ENCODE peak calls at places on chromosome 1, in eight cellular contexts. J is transverse colon, P is lower lobe of right lung, D is fibroblast of pulmonary artery, A is right atrium auricular region, C is HFF-Myc, Q is GM12865, N is colonic mucosa. W is an unnamed sample.

GRCh38 chr1:177138347-177138746 is 26.2 kb downstream of the ASTN1 start:
- DNase-seq in J (no peak), P (no peak), D (no peak), A (no peak), C (no peak), Q (no peak), N (no peak), W (no peak)

GRCh38 chr1:187261637-187262036 is 432.9 kb downstream of the PLA2G4A start:
- DNase-seq in J (no peak), P (no peak), D (no peak), A (no peak), C (no peak), Q (no peak), N (no peak), W (no peak)

GRCh38 chr1:246373828-246374569 is 133.1 kb downstream of the SMYD3 start:
- DNase-seq in J (no peak), P (no peak), D (no peak), A (no peak), C (no peak), Q (no peak), N (no peak), W (no peak)

GRCh38 chr1:17561561-17561985 is 22.1 kb downstream of the ARHGEF10L start:
- DNase-seq in J (no peak), P (peak), D (peak), A (no peak), C (no peak), Q (no peak), N (no peak), W (no peak)

GRCh38 chr1:32757213-32757895 is 54.8 kb upstream of the SYNC start:
- DNase-seq in J (peak), P (no peak), D (no peak), A (no peak), C (no peak), Q (no peak), N (peak), W (no peak)

GRCh38 chr1:64915381-64916274 is 50.7 kb downstream of the JAK1 start:
- DNase-seq in J (peak), P (no peak), D (peak), A (no peak), C (no peak), Q (no peak), N (peak), W (no peak)

GRCh38 chr1:31775170-31775569 is 11.0 kb upstream of the ADGRB2 start:
- DNase-seq in J (no peak), P (no peak), D (no peak), A (no peak), C (no peak), Q (no peak), N (no peak), W (no peak)

GRCh38 chr1:112998592-112999235 is 42.7 kb upstream of the SLC16A1 start:
- DNase-seq in J (no peak), P (no peak), D (peak), A (peak), C (no peak), Q (no peak), N (no peak), W (peak)

GRCh38 chr1:210686841-210687240 is 358.1 kb downstream of the HHAT start:
- DNase-seq in J (no peak), P (no peak), D (no peak), A (no peak), C (no peak), Q (no peak), N (no peak), W (no peak)

GRCh38 chr1:26782521-26783212 is 5.1 kb upstream of the PIGV start:
- DNase-seq in J (no peak), P (no peak), D (no peak), A (no peak), C (no peak), Q (no peak), N (no peak), W (no peak)

GRCh38 chr1:211515090-211516023 is 23.4 kb upstream of the RD3 start:
- DNase-seq in J (peak), P (peak), D (peak), A (peak), C (no peak), Q (peak), N (peak), W (no peak)

GRCh38 chr1:200493344-200493743 is 83.5 kb upstream of the ZNF281 start:
- DNase-seq in J (no peak), P (no peak), D (no peak), A (no peak), C (no peak), Q (no peak), N (no peak), W (no peak)

GRCh38 chr1:166354411-166354810 is 187.6 kb upstream of the FAM78B start:
- DNase-seq in J (no peak), P (no peak), D (no peak), A (no peak), C (no peak), Q (no peak), N (no peak), W (no peak)

GRCh38 chr1:6233376-6233775 is 2.4 kb downstream of the ICMT start:
- DNase-seq in J (no peak), P (no peak), D (no peak), A (no peak), C (no peak), Q (no peak), N (no peak), W (no peak)

GRCh38 chr1:147808025-147808424 is 47.6 kb upstream of the GJA5 start:
- DNase-seq in J (no peak), P (no peak), D (peak), A (no peak), C (no peak), Q (no peak), N (no peak), W (no peak)

GRCh38 chr1:183030053-183030452 is 6.8 kb downstream of the LAMC1 start:
- DNase-seq in J (no peak), P (no peak), D (peak), A (no peak), C (no peak), Q (peak), N (no peak), W (no peak)

GRCh38 chr1:152348447-152348846 is 11.4 kb downstream of the FLG2 start:
- DNase-seq in J (no peak), P (no peak), D (no peak), A (no peak), C (no peak), Q (peak), N (no peak), W (no peak)

GRCh38 chr1:208177656-208178055 is 66.5 kb downstream of the PLXNA2 start:
- DNase-seq in J (peak), P (no peak), D (no peak), A (no peak), C (no peak), Q (no peak), N (peak), W (no peak)

GRCh38 chr1:31761883-31762282 is 2.3 kb downstream of the ADGRB2 start:
- DNase-seq in J (no peak), P (no peak), D (peak), A (no peak), C (peak), Q (no peak), N (no peak), W (peak)

GRCh38 chr1:230191839-230192238 is 124.8 kb downstream of the GALNT2 start:
- DNase-seq in J (no peak), P (no peak), D (no peak), A (no peak), C (no peak), Q (no peak), N (no peak), W (no peak)

GRCh38 chr1:89808429-89809117 is 12.3 kb upstream of the LRRC8D start:
- DNase-seq in J (no peak), P (no peak), D (peak), A (no peak), C (no peak), Q (no peak), N (no peak), W (no peak)

GRCh38 chr1:175734642-175735041 is 8.8 kb downstream of the TNR start:
- DNase-seq in J (no peak), P (no peak), D (no peak), A (no peak), C (no peak), Q (no peak), N (no peak), W (no peak)

GRCh38 chr1:167117225-167117624 is 23.4 kb downstream of the STYXL2 start:
- DNase-seq in J (no peak), P (no peak), D (no peak), A (no peak), C (no peak), Q (no peak), N (no peak), W (no peak)

GRCh38 chr1:84145051-84145450 is 980 bp downstream of the PRKACB start:
- DNase-seq in J (peak), P (no peak), D (no peak), A (no peak), C (no peak), Q (no peak), N (peak), W (no peak)

GRCh38 chr1:152959801-152960451 is 10.5 kb upstream of the SPRR4 start:
- DNase-seq in J (no peak), P (no peak), D (no peak), A (no peak), C (no peak), Q (no peak), N (no peak), W (no peak)

GRCh38 chr1:231337043-231337471 is 595 bp downstream of the EXOC8 start:
- DNase-seq in J (no peak), P (no peak), D (no peak), A (no peak), C (no peak), Q (no peak), N (peak), W (no peak)

GRCh38 chr1:231338270-231339128 is at the start of gene SPRTN:
- DNase-seq in J (no peak), P (no peak), D (no peak), A (peak), C (no peak), Q (peak), N (no peak), W (no peak)

GRCh38 chr1:231337472-231338269 is at the start of gene EXOC8:
- DNase-seq in J (peak), P (peak), D (peak), A (peak), C (peak), Q (peak), N (peak), W (peak)

GRCh38 chr1:231335663-231336602 is 1.7 kb downstream of the EXOC8 start:
- DNase-seq in J (no peak), P (no peak), D (no peak), A (no peak), C (no peak), Q (peak), N (no peak), W (no peak)

DNA sequence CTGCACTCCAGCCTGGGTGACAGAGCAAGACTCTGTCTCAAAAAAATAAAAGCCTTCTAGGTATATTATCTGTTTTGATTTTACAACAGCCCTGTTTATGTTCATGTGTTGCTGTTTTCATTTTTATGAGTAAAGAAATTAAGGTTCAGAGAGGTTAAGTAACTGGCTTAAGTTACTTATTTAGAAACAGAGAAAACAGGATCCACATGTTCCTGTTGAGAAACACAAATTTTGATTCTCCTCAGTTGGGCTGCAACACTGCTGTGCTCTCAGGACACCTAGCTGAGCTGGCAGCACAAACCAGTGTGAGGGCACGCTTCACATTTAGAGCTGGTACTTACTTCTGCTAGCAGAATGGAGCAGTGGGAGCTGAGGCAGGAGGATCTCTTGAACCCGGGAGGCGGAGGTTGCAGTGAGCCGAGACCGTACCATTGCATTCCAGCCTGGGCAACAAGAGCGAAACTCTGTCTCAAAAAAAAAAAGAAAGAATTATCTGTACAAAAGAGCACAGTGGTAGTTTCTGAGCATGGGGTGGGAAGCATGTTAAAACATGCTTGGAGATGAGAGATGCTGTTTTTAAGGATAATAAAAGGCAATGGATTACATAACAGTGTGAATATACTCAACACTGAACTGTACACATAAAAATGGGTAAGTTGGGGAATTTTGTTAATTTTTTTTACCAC is 2.4 kb downstream of the SPRTN start:
- DNase-seq in J (no peak), P (no peak), D (no peak), A (no peak), C (no peak), Q (no peak), N (no peak), W (no peak)
- H3K4me3 ChIP-seq in J (no peak), P (no peak), D (no peak), A (no peak), C (no peak), Q (no peak), N (no peak), W (no peak)

GRCh38 chr1:218330043-218330623 is 15.0 kb upstream of the TGFB2 start:
- DNase-seq in J (no peak), P (no peak), D (peak), A (no peak), C (no peak), Q (peak), N (no peak), W (no peak)
- TF ChIP-seq CTCF in J (peak), P (peak), D (peak), A (peak), C (peak), Q (peak), N (peak), W (peak)

GRCh38 chr1:14140800-14141526 is 441.0 kb downstream of the PRDM2 start:
- DNase-seq in J (no peak), P (peak), D (no peak), A (peak), C (no peak), Q (no peak), N (no peak), W (no peak)
- H3K4me3 ChIP-seq in J (no peak), P (no peak), D (no peak), A (no peak), C (no peak), Q (no peak), N (no peak), W (no peak)

GRCh38 chr1:228494044-228494353 is 6.8 kb downstream of the RNF187 start:
- DNase-seq in J (no peak), P (no peak), D (no peak), A (no peak), C (no peak), Q (no peak), N (no peak), W (no peak)

GRCh38 chr1:228494391-228494790 is 7.2 kb downstream of the RNF187 start:
- DNase-seq in J (no peak), P (no peak), D (no peak), A (no peak), C (no peak), Q (no peak), N (no peak), W (no peak)

GRCh38 chr1:228494970-228495853 is 8.0 kb downstream of the RNF187 start:
- DNase-seq in J (no peak), P (no peak), D (no peak), A (no peak), C (no peak), Q (no peak), N (no peak), W (no peak)

GRCh38 chr1:228496084-228496483 is 8.9 kb downstream of the RNF187 start:
- DNase-seq in J (no peak), P (no peak), D (no peak), A (no peak), C (no peak), Q (no peak), N (no peak), W (no peak)

DNA sequence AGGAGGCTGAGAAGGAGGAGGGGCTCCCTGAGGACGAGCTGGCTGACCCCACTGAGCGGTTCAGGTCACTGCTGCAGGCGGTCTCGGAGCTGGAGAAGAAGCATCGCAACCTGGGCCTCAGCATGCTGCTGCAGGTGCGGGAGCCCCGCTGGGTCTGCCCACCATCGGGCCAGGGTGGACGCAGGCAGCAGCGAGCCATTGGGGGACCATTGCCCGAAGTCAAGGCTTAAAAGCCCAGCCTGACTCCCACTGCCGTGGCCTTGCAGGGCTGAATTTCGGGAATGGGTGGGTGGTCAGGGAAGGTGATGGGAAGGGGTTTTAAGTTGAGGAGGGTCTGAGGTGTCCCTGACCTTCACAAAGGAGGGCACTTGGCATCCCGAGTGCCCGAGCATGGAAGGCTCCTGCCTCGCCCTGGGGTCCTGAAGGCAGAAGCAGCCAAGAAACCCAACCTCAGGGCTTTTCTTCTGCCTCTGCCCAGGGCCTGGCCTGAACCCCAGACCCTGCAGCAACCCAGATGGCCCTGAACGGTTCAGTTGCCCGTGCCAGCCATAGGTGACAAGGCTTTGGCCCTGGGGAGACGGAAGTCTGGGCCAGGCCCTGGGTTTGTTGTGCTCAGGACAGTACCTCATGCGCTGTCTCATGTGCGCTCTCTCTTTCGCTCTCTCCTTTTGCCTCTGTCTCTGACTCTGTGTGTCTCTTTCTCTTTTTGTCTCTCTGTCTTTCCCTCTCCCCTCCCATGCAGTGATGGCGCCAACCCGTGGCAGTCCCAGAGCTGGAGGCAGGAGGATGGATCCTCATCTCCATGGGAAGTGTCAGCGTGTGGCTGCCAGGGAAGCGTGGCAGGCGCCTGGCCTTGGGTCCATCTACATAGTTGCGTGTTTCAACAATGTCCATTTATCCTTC is 6.2 kb downstream of the RNF187 start:
- DNase-seq in J (no peak), P (no peak), D (no peak), A (no peak), C (no peak), Q (no peak), N (no peak), W (no peak)
- TF ChIP-seq CTCF in J (no peak), P (no peak), D (no peak), A (no peak), C (no peak), Q (no peak), N (no peak), W (no peak)

GRCh38 chr1:25565188-25565591 is 21.8 kb downstream of the LDLRAP1 start:
- DNase-seq in J (no peak), P (no peak), D (no peak), A (no peak), C (no peak), Q (peak), N (no peak), W (no peak)
- H3K4me3 ChIP-seq in J (no peak), P (no peak), D (no peak), A (no peak), C (no peak), Q (no peak), N (no peak), W (no peak)

GRCh38 chr1:12620931-12621330 is 2.9 kb upstream of the DHRS3 start:
- DNase-seq in J (no peak), P (no peak), D (no peak), A (no peak), C (no peak), Q (no peak), N (no peak), W (no peak)
- TF ChIP-seq CTCF in J (no peak), P (no peak), D (no peak), A (no peak), C (no peak), Q (no peak), N (no peak), W (no peak)

GRCh38 chr1:14521602-14522001 is 76.9 kb upstream of the KAZN start:
- DNase-seq in J (no peak), P (no peak), D (peak), A (no peak), C (no peak), Q (peak), N (no peak), W (no peak)
- H3K4me3 ChIP-seq in J (no peak), P (no peak), D (no peak), A (no peak), C (no peak), Q (no peak), N (no peak), W (no peak)

DNA sequence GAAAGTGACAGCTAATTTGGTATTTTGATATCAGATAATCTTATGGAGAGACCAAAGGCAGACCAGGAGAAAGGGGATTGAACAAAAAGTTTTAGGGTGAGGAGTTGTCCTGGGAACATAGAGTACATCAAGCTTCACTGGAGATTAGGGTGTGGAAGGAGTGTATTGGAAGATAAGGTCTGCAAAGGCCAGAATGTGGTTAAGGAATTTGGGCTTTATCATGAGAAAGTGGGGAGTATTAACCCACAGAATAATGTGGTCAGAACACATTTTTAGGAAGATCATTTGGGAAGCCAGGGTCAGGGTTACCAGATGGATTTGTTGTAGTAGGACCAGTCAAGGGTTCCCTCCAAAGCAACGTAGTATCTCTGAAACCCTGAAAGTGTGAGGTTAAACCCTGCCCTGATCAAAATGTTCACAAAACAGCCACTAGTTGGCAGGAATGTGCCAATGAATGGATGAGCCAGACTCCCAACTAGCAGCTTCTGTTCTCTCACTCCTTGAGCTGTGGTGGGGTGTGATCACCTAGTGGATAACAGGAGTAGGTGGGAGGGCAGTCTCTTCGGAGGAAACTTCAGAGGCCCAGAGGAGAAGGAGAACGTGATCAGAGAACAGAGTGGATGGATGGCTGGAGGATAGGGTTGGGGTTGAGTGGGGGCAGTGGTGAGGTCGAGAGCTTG is 35.8 kb downstream of the SLC2A1 start:
- DNase-seq in J (peak), P (no peak), D (peak), A (no peak), C (no peak), Q (peak), N (peak), W (no peak)
- TF ChIP-seq CTCF in J (peak), P (peak), D (peak), A (peak), C (peak), Q (peak), N (peak), W (peak)

GRCh38 chr1:235720544-235720943 is 71.0 kb upstream of the GNG4 start:
- DNase-seq in J (no peak), P (no peak), D (no peak), A (no peak), C (no peak), Q (no peak), N (no peak), W (no peak)
- H3K4me3 ChIP-seq in J (no peak), P (no peak), D (no peak), A (no peak), C (no peak), Q (no peak), N (no peak), W (no peak)

GRCh38 chr1:201827321-201828281 is 1.4 kb upstream of the IPO9 start:
- DNase-seq in J (no peak), P (no peak), D (peak), A (no peak), C (no peak), Q (no peak), N (no peak), W (no peak)
- TF ChIP-seq CTCF in J (no peak), P (no peak), D (no peak), A (no peak), C (no peak), Q (no peak), N (no peak), W (no peak)